ENCODE peak calls at places on chromosomes 12 and 14, in seven cellular contexts. E is SK-N-SH treated with all-trans-retinoic acid at 6 μM for 48 hours; W is K562; U is activated CD8-positive, alpha-beta T cell treated with anti-CD3 and anti-CD28 coated beads for 36 hours; C is A549; J is foreskin keratinocyte; X is left lobe of liver. O is an unnamed sample.

GRCh38 chr14:90061849-90062794 is at the start of gene KCNK13:
- ATAC-seq in E (peak), W (no peak), U (no peak), C (peak), J (peak), X (peak), O (peak)

GRCh38 chr12:122841544-122842321 is 6.5 kb downstream of the HIP1R start:
- ATAC-seq in E (peak), W (no peak), U (no peak), C (peak), J (peak), X (peak), O (no peak)

GRCh38 chr14:96253140-96253539 is 2.9 kb upstream of the BDKRB1 start:
- ATAC-seq in E (peak), W (no peak), U (no peak), C (peak), J (peak), X (no peak), O (no peak)

GRCh38 chr12:94770397-94770759 is 120.0 kb upstream of the TMCC3 start:
- ATAC-seq in E (no peak), W (no peak), U (no peak), C (no peak), J (no peak), X (no peak), O (no peak)

GRCh38 chr12:121980211-121980891 is 41.3 kb upstream of the BCL7A start:
- ATAC-seq in E (no peak), W (peak), U (no peak), C (peak), J (no peak), X (no peak), O (peak)

GRCh38 chr14:92472860-92473259 is 40.7 kb upstream of the RIN3 start:
- ATAC-seq in E (no peak), W (no peak), U (no peak), C (peak), J (peak), X (no peak), O (no peak)

GRCh38 chr14:89331398-89331797 is 85.6 kb downstream of the FOXN3 start:
- ATAC-seq in E (no peak), W (no peak), U (no peak), C (no peak), J (no peak), X (no peak), O (peak)

GRCh38 chr14:31059152-31059924 is 33.2 kb upstream of the STRN3 start:
- ATAC-seq in E (no peak), W (peak), U (no peak), C (no peak), J (peak), X (peak), O (no peak)

GRCh38 chr14:102504302-102504950 is 5.2 kb downstream of the ANKRD9 start:
- ATAC-seq in E (no peak), W (peak), U (no peak), C (no peak), J (no peak), X (no peak), O (no peak)

GRCh38 chr14:77782202-77782601 is 17.7 kb upstream of the ADCK1 start:
- ATAC-seq in E (no peak), W (no peak), U (no peak), C (no peak), J (no peak), X (no peak), O (no peak)

GRCh38 chr12:91604897-91605296 is 422.3 kb upstream of the DCN start:
- ATAC-seq in E (no peak), W (no peak), U (no peak), C (no peak), J (no peak), X (no peak), O (no peak)

GRCh38 chr12:87782838-87783237 is 246.4 kb downstream of the C12orf50 start:
- ATAC-seq in E (no peak), W (no peak), U (no peak), C (no peak), J (no peak), X (no peak), O (no peak)

GRCh38 chr14:101716077-101716950 is 45.2 kb upstream of the PPP2R5C start:
- ATAC-seq in E (no peak), W (peak), U (no peak), C (peak), J (no peak), X (no peak), O (no peak)

GRCh38 chr12:117514016-117514415 is 152.6 kb upstream of the NOS1 start:
- ATAC-seq in E (no peak), W (no peak), U (no peak), C (no peak), J (no peak), X (peak), O (no peak)

GRCh38 chr14:54343276-54344121 is 53.3 kb upstream of the CDKN3 start:
- ATAC-seq in E (peak), W (no peak), U (no peak), C (no peak), J (no peak), X (no peak), O (no peak)

GRCh38 chr14:92274055-92274454 is 48.9 kb upstream of the SLC24A4 start:
- ATAC-seq in E (no peak), W (no peak), U (no peak), C (no peak), J (no peak), X (no peak), O (peak)

GRCh38 chr14:61188936-61189808 is 92.0 kb downstream of the TMEM30B start:
- ATAC-seq in E (peak), W (peak), U (peak), C (peak), J (peak), X (peak), O (peak)

GRCh38 chr12:113062502-113063395 is 6.2 kb downstream of the DTX1 start:
- ATAC-seq in E (no peak), W (no peak), U (no peak), C (no peak), J (no peak), X (peak), O (peak)

GRCh38 chr14:95697764-95698163 is 11.5 kb downstream of the TCL1B start:
- ATAC-seq in E (no peak), W (no peak), U (no peak), C (no peak), J (no peak), X (no peak), O (no peak)

GRCh38 chr12:108482717-108483212 is 32.3 kb upstream of the FICD start:
- ATAC-seq in E (no peak), W (peak), U (no peak), C (peak), J (peak), X (no peak), O (no peak)

GRCh38 chr12:32522322-32523221 is 123.2 kb downstream of the FGD4 start:
- ATAC-seq in E (no peak), W (no peak), U (no peak), C (no peak), J (no peak), X (peak), O (peak)

GRCh38 chr12:104749555-104749954 is 208.5 kb downstream of the SLC41A2 start:
- ATAC-seq in E (no peak), W (no peak), U (no peak), C (no peak), J (no peak), X (no peak), O (no peak)

GRCh38 chr14:69755784-69756183 is 11.2 kb upstream of the SRSF5 start:
- ATAC-seq in E (no peak), W (no peak), U (peak), C (no peak), J (no peak), X (peak), O (no peak)

GRCh38 chr12:69987453-69988102 is 162.6 kb downstream of the MYRFL start:
- ATAC-seq in E (peak), W (no peak), U (no peak), C (peak), J (peak), X (no peak), O (no peak)

GRCh38 chr14:69483765-69484443 is 624 bp upstream of the PLEKHD1 start:
- ATAC-seq in E (peak), W (no peak), U (no peak), C (peak), J (peak), X (peak), O (no peak)

GRCh38 chr12:132217371-132217770 is 73.1 kb downstream of the NOC4L start:
- ATAC-seq in E (no peak), W (no peak), U (no peak), C (no peak), J (no peak), X (no peak), O (no peak)

GRCh38 chr14:105447651-105448640 is 26.7 kb upstream of the CRIP2 start:
- ATAC-seq in E (peak), W (no peak), U (no peak), C (peak), J (no peak), X (no peak), O (no peak)

GRCh38 chr12:71178162-71178561 is 20.4 kb upstream of the TSPAN8 start:
- ATAC-seq in E (no peak), W (no peak), U (no peak), C (no peak), J (no peak), X (peak), O (no peak)

GRCh38 chr14:74493343-74494261 is at the start of gene ISCA2:
- ATAC-seq in E (peak), W (peak), U (peak), C (peak), J (peak), X (peak), O (peak)

GRCh38 chr12:47811581-47812484 is 7.9 kb downstream of the HDAC7 start:
- ATAC-seq in E (peak), W (no peak), U (no peak), C (no peak), J (no peak), X (no peak), O (peak)

GRCh38 chr14:54423991-54424390 is 17.2 kb downstream of the CNIH1 start:
- ATAC-seq in E (no peak), W (no peak), U (peak), C (no peak), J (no peak), X (no peak), O (no peak)

GRCh38 chr12:66242261-66242760 is 53.3 kb downstream of the IRAK3 start:
- ATAC-seq in E (no peak), W (no peak), U (no peak), C (no peak), J (no peak), X (no peak), O (no peak)

GRCh38 chr12:47889040-47889439 is 15.8 kb downstream of the VDR start:
- ATAC-seq in E (no peak), W (peak), U (peak), C (no peak), J (no peak), X (peak), O (peak)

GRCh38 chr14:90521121-90521929 is 124.5 kb downstream of the CALM1 start:
- ATAC-seq in E (no peak), W (no peak), U (no peak), C (no peak), J (no peak), X (no peak), O (no peak)